ENCODE peak calls at places on chromosomes 12 and 14, in five cellular contexts. H is lower lobe of right lung, X is fibroblast of lung, I is progenitor cell of endocrine pancreas, F is Calu3. N is an unnamed sample.

GRCh38 chr12:108616941-108617858 is 16.5 kb downstream of the SELPLG start:
- DNase-seq in X (no peak), H (peak), F (no peak), I (no peak), N (no peak)

GRCh38 chr12:128852885-128853284 is 393 bp upstream of the GLT1D1 start:
- DNase-seq in I (no peak), F (no peak), H (no peak), X (no peak), N (no peak)

GRCh38 chr12:128807161-128807724 is 16.5 kb downstream of the SLC15A4 start:
- DNase-seq in I (no peak), F (no peak), H (peak), X (no peak), N (no peak)

GRCh38 chr12:132285991-132286681 is 43.3 kb downstream of the GALNT9 start:
- DNase-seq in I (no peak), X (peak), F (peak), H (peak), N (peak)

GRCh38 chr14:91330846-91331245 is 86.3 kb upstream of the GPR68 start:
- DNase-seq in I (no peak), X (no peak), F (no peak), H (no peak), N (no peak)

GRCh38 chr14:104107611-104108569 is 22.4 kb downstream of the ASPG start:
- DNase-seq in X (no peak), I (no peak), F (peak), H (peak), N (no peak)

GRCh38 chr14:54490448-54490805 is 1.6 kb upstream of the GMFB start:
- DNase-seq in F (no peak), H (no peak), X (no peak), I (no peak), N (no peak)

GRCh38 chr14:61103541-61104339 is 122.7 kb downstream of the SLC38A6 start:
- DNase-seq in F (peak), I (no peak), X (peak), H (no peak), N (no peak)

GRCh38 chr12:52757449-52758176 is 19.5 kb downstream of the KRT76 start:
- DNase-seq in X (no peak), H (no peak), I (no peak), F (no peak), N (no peak)

GRCh38 chr14:51394391-51394790 is 154.3 kb downstream of the TMX1 start:
- DNase-seq in H (no peak), X (peak), I (no peak), F (no peak), N (no peak)

GRCh38 chr14:104749111-104749649 is 3.8 kb upstream of the SIVA1 start:
- DNase-seq in X (peak), I (no peak), H (no peak), F (peak), N (no peak)

GRCh38 chr14:31278883-31279282 is 71.3 kb upstream of the HECTD1 start:
- DNase-seq in X (no peak), F (no peak), H (no peak), I (no peak), N (no peak)

GRCh38 chr14:84087986-84088531 is 1441.9 kb upstream of the FLRT2 start:
- DNase-seq in F (no peak), X (peak), I (no peak), H (no peak), N (no peak)

GRCh38 chr12:25723921-25724491 is 170.9 kb upstream of the LMNTD1 start:
- DNase-seq in X (peak), I (no peak), F (no peak), H (no peak), N (no peak)

GRCh38 chr14:22147716-22148115 is 441.3 kb downstream of the DAD1 start:
- DNase-seq in X (no peak), I (no peak), F (no peak), H (no peak), N (no peak)

GRCh38 chr14:94203473-94204210 is 29.5 kb downstream of the PPP4R4 start:
- DNase-seq in H (no peak), X (no peak), I (no peak), F (no peak), N (no peak)

DNA sequence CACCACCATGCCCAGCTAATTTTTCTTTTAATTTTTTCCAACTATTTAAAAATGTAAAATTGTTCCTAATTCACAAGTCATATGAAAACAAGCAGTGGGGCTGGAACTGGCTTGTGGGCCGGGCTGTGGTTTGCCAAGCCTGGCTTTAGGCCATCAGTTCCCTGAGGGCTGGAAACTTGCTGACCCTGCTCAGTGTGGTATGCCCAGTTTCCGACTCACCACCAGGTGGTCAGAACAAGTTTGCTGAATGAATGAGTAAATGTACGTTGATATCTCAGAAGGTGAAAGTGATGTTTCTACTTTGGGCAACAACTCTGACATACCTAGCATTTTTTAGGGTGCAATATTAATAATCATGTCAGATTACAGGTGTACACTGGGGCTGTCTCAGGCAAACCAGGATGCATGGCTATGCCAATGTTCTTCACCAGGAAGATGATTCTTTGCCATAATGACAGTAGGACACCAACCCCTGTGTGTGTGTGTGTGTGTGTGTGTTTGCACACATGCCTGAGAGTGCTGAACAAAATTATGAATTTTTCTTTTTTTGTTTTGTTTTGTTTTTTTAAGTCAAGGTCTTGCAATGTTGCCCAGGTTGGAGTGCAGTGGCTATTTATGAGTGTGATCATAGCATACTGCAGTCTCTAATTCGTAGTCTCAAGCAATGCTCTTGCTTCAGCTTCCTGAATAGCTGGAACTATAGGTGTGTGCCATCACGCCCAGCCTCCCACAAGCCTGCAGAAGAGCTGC is 106.1 kb downstream of the PTPN11 start:
- DNase-seq in I (no peak), X (peak), F (peak), H (no peak), N (no peak)
- TF ChIP-seq CTCF in I (peak), X (no peak), F (peak), H (no peak), N (peak)

DNA sequence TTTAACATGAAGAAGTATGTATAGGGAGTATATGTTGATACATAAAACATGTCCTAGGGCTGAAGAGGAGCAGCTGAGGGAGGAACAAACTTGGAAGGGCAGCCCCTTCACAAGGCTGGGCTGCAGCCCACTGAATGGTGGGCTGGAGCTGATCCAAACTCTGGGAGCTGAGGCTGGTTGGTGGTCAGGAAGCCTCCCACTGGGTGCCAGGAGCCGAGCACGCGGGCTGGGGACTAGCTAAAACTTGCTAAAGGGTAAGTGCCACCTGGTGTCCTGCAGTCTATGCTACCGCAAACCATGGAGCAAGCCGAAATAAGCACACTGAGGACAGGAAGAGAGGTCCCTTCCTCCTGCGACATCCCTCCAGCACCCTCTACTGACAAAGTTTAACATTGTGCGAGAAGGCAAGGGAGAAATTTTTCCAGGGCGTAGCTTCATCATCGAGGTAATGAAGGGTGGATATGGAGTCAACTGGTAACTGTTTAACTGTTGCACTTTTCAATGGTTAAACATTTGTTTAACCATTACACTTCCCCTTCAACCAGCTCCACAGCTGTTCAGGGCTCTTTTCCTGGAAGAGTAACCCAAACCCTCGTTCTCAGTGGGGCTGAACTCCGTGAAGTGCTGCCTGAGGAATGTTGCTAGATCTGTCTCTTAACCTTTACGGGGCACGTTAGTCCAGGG is 42.2 kb downstream of the EGLN3 start:
- DNase-seq in H (no peak), F (no peak), I (no peak), X (no peak), N (no peak)
- TF ChIP-seq CTCF in H (no peak), F (no peak), I (no peak), X (no peak), N (no peak)

GRCh38 chr12:99618657-99619056 is 28.9 kb upstream of the GARIN6 start:
- DNase-seq in F (no peak), H (no peak), X (no peak), I (no peak), N (no peak)

GRCh38 chr12:99620159-99620479 is 27.4 kb upstream of the GARIN6 start:
- DNase-seq in H (no peak), I (no peak), F (no peak), X (no peak), N (no peak)

GRCh38 chr12:99619389-99620158 is 28.0 kb upstream of the GARIN6 start:
- DNase-seq in I (no peak), F (peak), H (no peak), X (peak), N (no peak)
- TF ChIP-seq CTCF in I (peak), F (peak), H (peak), X (no peak), N (peak)

GRCh38 chr12:124015791-124016510 is 42.9 kb downstream of the ZNF664 start:
- DNase-seq in H (no peak), I (no peak), F (no peak), X (no peak), N (no peak)
- TF ChIP-seq CTCF in H (no peak), I (no peak), F (no peak), X (no peak), N (no peak)

GRCh38 chr12:6697584-6698351 is 2.8 kb downstream of the PIANP start:
- DNase-seq in H (no peak), F (peak), X (peak), I (no peak), N (peak)
- TF ChIP-seq CTCF in H (peak), F (peak), X (peak), I (peak), N (peak)

GRCh38 chr12:115922952-115923564 is 354.4 kb downstream of the MED13L start:
- DNase-seq in H (no peak), X (peak), I (no peak), F (no peak), N (no peak)
- TF ChIP-seq CTCF in H (no peak), X (peak), I (peak), F (peak), N (peak)

DNA sequence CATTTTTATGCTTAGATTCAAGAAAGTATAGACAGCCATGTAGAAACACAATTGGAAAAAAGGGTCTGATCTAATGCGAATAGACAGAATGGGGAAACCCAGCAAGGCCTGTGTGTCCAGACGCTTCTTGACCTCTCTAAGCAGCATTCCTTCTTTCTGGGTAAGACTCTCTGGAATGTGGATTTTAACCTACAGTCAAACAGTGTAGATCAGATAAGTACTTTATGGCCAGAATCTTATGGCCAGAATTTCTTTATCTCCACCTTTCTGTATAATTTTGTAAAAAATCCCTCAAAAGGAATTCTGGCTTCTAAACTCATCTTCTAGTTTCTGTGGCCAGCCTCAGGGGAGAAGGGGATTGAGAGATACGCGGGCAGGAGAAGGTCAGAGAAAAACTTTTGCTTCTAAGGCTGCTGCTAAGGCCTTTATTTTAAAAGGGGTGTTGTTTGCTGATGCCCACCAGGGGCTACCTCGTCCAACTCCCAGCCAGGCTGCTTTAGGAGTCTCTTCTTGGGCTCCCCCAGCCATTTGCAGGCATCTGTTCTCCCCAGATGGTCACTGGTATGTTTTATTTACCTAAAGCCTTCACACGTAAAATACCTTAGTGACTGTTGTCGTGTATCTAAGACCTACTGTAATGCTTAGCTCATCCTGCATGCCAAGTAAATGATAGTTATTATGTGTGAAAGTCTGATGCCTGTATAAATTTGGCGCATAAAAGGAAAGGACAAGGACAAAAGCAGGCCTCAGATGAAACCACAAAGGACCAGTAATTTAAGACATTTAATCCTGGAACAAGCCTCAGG is 68.4 kb downstream of the ANO6 start:
- DNase-seq in H (no peak), I (no peak), F (peak), X (peak), N (no peak)
- TF ChIP-seq CTCF in H (no peak), I (peak), F (no peak), X (no peak), N (peak)

N was measured in endothelial cell.